ENCODE peak calls at places on chromosomes 3 and 15, in six cellular contexts. E is esophagus squamous epithelium; S is A673; V is tibial artery; L is CD8-positive, alpha-beta T cell; Q is fibroblast of lung. T is an unnamed sample. For H3K9me3, the result is how much of the 10 kb centered on the place peaks cover.

GRCh38 chr15:68052431-68052830 is 1.7 kb upstream of the PIAS1 start:
- DNase-seq in E (no peak), S (no peak), V (no peak), L (no peak), Q (no peak), T (no peak)

GRCh38 chr3:171614318-171614967 is 154.2 kb upstream of the TNIK start:
- DNase-seq in E (no peak), S (peak), V (no peak), L (no peak), Q (peak), T (no peak)

GRCh38 chr3:100158877-100159563 is 44.7 kb upstream of the FILIP1L start:
- DNase-seq in E (no peak), S (peak), V (no peak), L (no peak), Q (peak), T (no peak)

GRCh38 chr15:76502678-76503077 is 166.1 kb downstream of the ISL2 start:
- DNase-seq in E (no peak), S (no peak), V (no peak), L (no peak), Q (no peak), T (no peak)

GRCh38 chr15:88174571-88174970 is 82.0 kb downstream of the NTRK3 start:
- DNase-seq in E (no peak), S (no peak), V (no peak), L (no peak), Q (no peak), T (no peak)

GRCh38 chr3:189324538-189325138 is 152.9 kb downstream of the TPRG1 start:
- DNase-seq in E (peak), S (peak), V (no peak), L (peak), Q (peak), T (no peak)

GRCh38 chr3:16146015-16146730 is 28.3 kb upstream of the GALNT15 start:
- DNase-seq in E (no peak), S (no peak), V (no peak), L (no peak), Q (no peak), T (no peak)

GRCh38 chr15:39486546-39487081 is 94.3 kb upstream of the THBS1 start:
- DNase-seq in E (no peak), S (no peak), V (no peak), L (no peak), Q (peak), T (no peak)

GRCh38 chr15:75817151-75817935 is 25.9 kb upstream of the UBE2Q2 start:
- DNase-seq in E (no peak), S (peak), V (no peak), L (no peak), Q (peak), T (no peak)

GRCh38 chr3:133506215-133506901 is 67.1 kb upstream of the CDV3 start:
- DNase-seq in E (no peak), S (no peak), V (no peak), L (no peak), Q (no peak), T (no peak)

GRCh38 chr3:126549861-126550487 is 8.8 kb downstream of the C3orf22 start:
- DNase-seq in E (no peak), S (no peak), V (peak), L (no peak), Q (no peak), T (peak)

GRCh38 chr3:129985113-129985512 is 10.6 kb downstream of the TRH start:
- DNase-seq in E (no peak), S (no peak), V (no peak), L (no peak), Q (no peak), T (no peak)

GRCh38 chr3:26279091-26279490 is 343.5 kb upstream of the LRRC3B start:
- DNase-seq in E (no peak), S (no peak), V (no peak), L (no peak), Q (no peak), T (no peak)

GRCh38 chr15:101043911-101044624 is 124.9 kb downstream of the LRRK1 start:
- DNase-seq in E (no peak), S (no peak), V (peak), L (no peak), Q (no peak), T (no peak)

GRCh38 chr3:183099026-183099837 is at the start of gene MCCC1:
- DNase-seq in E (peak), S (peak), V (peak), L (peak), Q (peak), T (peak)

GRCh38 chr3:113736548-113737089 is 9.4 kb downstream of the NAA50 start:
- DNase-seq in E (no peak), S (peak), V (no peak), L (no peak), Q (peak), T (no peak)

GRCh38 chr3:18591120-18591519 is 166.0 kb upstream of the SATB1 start:
- DNase-seq in E (no peak), S (no peak), V (no peak), L (no peak), Q (no peak), T (no peak)

GRCh38 chr3:143207338-143207961 is 87.9 kb downstream of the CHST2 start:
- DNase-seq in E (no peak), S (no peak), V (no peak), L (no peak), Q (peak), T (no peak)

GRCh38 chr3:42263354-42264346 is 2.3 kb downstream of the CCK start:
- DNase-seq in E (no peak), S (no peak), V (no peak), L (no peak), Q (no peak), T (no peak)

GRCh38 chr15:100713163-100713867 is 110.9 kb downstream of the ASB7 start:
- DNase-seq in E (no peak), S (no peak), V (peak), L (no peak), Q (no peak), T (no peak)

GRCh38 chr3:157544501-157545139 is 41.4 kb upstream of the VEPH1 start:
- DNase-seq in E (no peak), S (no peak), V (no peak), L (no peak), Q (peak), T (no peak)

GRCh38 chr3:190124067-190124466 is 3.4 kb upstream of the P3H2 start:
- DNase-seq in E (no peak), S (no peak), V (no peak), L (no peak), Q (no peak), T (no peak)

GRCh38 chr3:10939556-10939955 is 53.0 kb upstream of the SLC6A1 start:
- DNase-seq in E (no peak), S (no peak), V (no peak), L (no peak), Q (no peak), T (no peak)

GRCh38 chr15:60720493-60721231 is 241.7 kb upstream of the ICE2 start:
- DNase-seq in E (no peak), S (no peak), V (no peak), L (no peak), Q (no peak), T (no peak)

GRCh38 chr3:50365080-50365841 is 5.9 kb upstream of the TMEM115 start:
- DNase-seq in E (peak), S (peak), V (peak), L (peak), Q (peak), T (peak)

GRCh38 chr3:110774496-110775265 is 296.9 kb upstream of the NECTIN3 start:
- DNase-seq in E (no peak), S (no peak), V (no peak), L (no peak), Q (peak), T (no peak)

GRCh38 chr3:186327912-186328487 is 34.0 kb downstream of the DGKG start:
- DNase-seq in E (no peak), S (no peak), V (no peak), L (no peak), Q (no peak), T (no peak)

GRCh38 chr15:22259881-22260421 is 179.6 kb downstream of the OR4M2 start:
- DNase-seq in E (no peak), S (no peak), V (no peak), L (no peak), Q (no peak), T (no peak)
- H3K9me3 ChIP-seq in E (under half), S (under half), V (under half), L (under half), Q (under half), T (under half)

GRCh38 chr3:45055411-45056143 is 29.5 kb downstream of the CLEC3B start:
- DNase-seq in E (no peak), S (peak), V (no peak), L (no peak), Q (peak), T (no peak)
- TF ChIP-seq CTCF in E (no peak), S (peak), V (no peak), L (no peak), Q (peak), T (no peak)

GRCh38 chr15:41564286-41564959 is 5.4 kb downstream of the TYRO3 start:
- DNase-seq in E (no peak), S (no peak), V (no peak), L (no peak), Q (peak), T (no peak)
- H3K4me3 ChIP-seq in E (no peak), S (no peak), V (no peak), L (no peak), Q (no peak), T (no peak)

DNA sequence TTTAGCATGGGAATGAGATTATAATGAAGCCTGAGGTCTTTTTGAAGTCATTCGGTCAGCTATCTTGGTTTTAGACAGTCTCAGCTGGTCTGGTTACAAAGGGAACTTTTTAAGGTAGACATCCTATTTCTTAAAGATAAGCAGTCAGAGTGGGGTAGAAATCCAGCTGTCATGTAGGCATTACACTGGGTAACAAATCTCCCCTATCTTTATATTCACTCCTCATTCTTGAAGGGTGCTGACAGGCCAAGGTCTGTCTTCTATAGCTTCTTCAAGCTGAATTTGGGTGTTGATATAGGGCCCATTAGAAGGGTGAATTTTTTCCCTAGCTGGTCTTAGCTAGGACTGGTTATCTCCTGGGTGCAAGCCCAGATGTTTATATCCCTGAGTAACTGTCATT is 21.2 kb upstream of the NDN start:
- DNase-seq in E (no peak), S (no peak), V (no peak), L (no peak), Q (no peak), T (no peak)
- H3K9me3 ChIP-seq in E (under half), S (half or more), V (under half), L (under half), Q (under half), T (under half)

GRCh38 chr3:57078366-57079220 is 18.1 kb downstream of the SPATA12 start:
- DNase-seq in E (no peak), S (peak), V (peak), L (no peak), Q (peak), T (peak)
- TF ChIP-seq CTCF in E (no peak), S (no peak), V (no peak), L (no peak), Q (no peak), T (no peak)

DNA sequence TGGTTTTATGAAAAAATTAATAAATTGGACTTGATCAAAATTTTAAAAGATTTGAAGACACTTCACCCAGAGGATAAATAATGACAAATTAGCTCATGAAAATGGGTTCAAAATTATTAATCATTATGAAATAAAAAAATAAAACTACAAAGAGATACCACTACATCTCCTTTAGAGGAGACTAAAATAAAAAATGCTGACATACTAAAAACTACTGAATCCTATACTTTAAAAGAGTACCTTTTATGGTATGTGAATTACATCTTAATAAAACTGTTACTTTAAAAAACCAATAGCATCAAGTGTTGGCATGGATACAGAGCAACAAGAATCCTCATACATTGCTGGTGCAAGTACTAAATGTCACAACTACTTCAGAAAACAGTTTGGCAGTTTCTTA is 46.0 kb upstream of the MYRIP start:
- DNase-seq in E (no peak), S (no peak), V (no peak), L (no peak), Q (no peak), T (no peak)
- H3K4me3 ChIP-seq in E (no peak), S (no peak), V (no peak), L (no peak), Q (no peak), T (no peak)

GRCh38 chr15:46170326-46170725 is 535.5 kb downstream of the SQOR start:
- DNase-seq in E (no peak), S (no peak), V (no peak), L (no peak), Q (no peak), T (no peak)
- H3K9me3 ChIP-seq in E (under half), S (under half), V (under half), L (under half), Q (under half), T (under half)

T was measured in left lung.